ENCODE peak calls at places on chromosomes 11 and 22, in six cellular contexts. Z, W, V, G, Q and C are unnamed samples. For H3K4me1, the result is how much of the 10 kb centered on the place peaks cover.

GRCh38 chr11:81207421-81208054 is 1526.1 kb downstream of the FAM181B start:
- DNase-seq in Z (no peak), W (no peak), V (no peak), G (no peak), Q (peak), C (no peak)

GRCh38 chr11:110430267-110431211 is 791 bp downstream of the FDX1 start:
- DNase-seq in Z (peak), W (peak), V (peak), G (no peak), Q (no peak), C (peak)

GRCh38 chr22:28750471-28750881 is 8.6 kb downstream of the HSCB start:
- DNase-seq in Z (peak), W (no peak), V (no peak), G (no peak), Q (no peak), C (no peak)

GRCh38 chr11:88320149-88320559 is 17.4 kb downstream of the CTSC start:
- DNase-seq in Z (peak), W (no peak), V (no peak), G (no peak), Q (no peak), C (no peak)

GRCh38 chr11:67646535-67647336 is 3.8 kb downstream of the ACY3 start:
- DNase-seq in Z (no peak), W (no peak), V (no peak), G (no peak), Q (peak), C (no peak)

GRCh38 chr11:130897262-130898182 is 18.8 kb downstream of the SNX19 start:
- DNase-seq in Z (peak), W (peak), V (peak), G (peak), Q (peak), C (no peak)

GRCh38 chr11:65334696-65335295 is 1.1 kb downstream of the DPF2 start:
- DNase-seq in Z (peak), W (no peak), V (no peak), G (no peak), Q (no peak), C (no peak)

GRCh38 chr11:93905384-93905783 is 55.0 kb upstream of the VSTM5 start:
- DNase-seq in Z (peak), W (no peak), V (no peak), G (no peak), Q (no peak), C (no peak)

GRCh38 chr11:33694346-33695050 is 6.1 kb downstream of the C11orf91 start:
- DNase-seq in Z (no peak), W (no peak), V (no peak), G (no peak), Q (no peak), C (no peak)

GRCh38 chr11:76830639-76831312 is 29.9 kb upstream of the ACER3 start:
- DNase-seq in Z (peak), W (no peak), V (no peak), G (no peak), Q (no peak), C (no peak)

GRCh38 chr11:85089654-85090053 is 537.5 kb downstream of the DLG2 start:
- DNase-seq in Z (no peak), W (no peak), V (no peak), G (no peak), Q (no peak), C (no peak)

GRCh38 chr11:85088286-85088685 is 538.9 kb downstream of the DLG2 start:
- DNase-seq in Z (peak), W (no peak), V (no peak), G (no peak), Q (no peak), C (no peak)

DNA sequence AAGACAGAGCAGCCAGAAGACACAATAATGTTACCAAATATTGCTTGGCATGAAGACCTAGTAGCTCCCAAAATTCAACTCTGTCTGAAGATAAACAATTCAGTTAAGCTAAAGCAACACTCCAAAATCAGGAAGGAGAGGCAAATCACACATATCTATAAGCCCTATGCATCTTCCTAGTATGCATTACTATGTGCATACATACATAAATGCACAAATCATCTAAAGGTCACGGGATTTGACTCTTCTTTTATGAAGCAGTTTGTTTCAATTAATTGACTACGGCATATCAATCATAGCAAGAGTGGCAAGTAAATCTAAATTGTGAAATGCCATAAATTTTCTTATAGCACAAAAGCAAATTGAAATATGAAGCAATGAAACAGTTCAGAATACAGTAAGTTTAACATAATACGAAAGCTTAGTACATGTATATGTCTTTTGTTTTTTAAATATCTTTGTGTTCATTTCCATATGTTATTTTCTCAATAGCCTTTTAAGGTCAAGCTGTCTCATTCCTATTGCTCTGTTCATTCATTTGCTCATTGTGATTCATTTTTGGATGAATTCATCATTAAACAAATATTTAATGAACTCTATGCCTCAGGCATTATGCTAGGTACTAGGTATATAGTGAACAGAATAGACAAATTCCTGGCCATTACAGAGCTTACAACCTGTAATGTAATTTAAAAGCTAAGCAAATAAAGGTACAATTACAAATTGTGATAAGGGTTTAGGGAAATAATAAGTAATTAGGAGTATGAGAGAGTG is 540.4 kb downstream of the DLG2 start:
- DNase-seq in Z (peak), W (no peak), V (no peak), G (no peak), Q (no peak), C (no peak)
- H3K27ac ChIP-seq in Z (no peak), W (no peak), V (no peak), G (no peak), Q (no peak), C (no peak)

GRCh38 chr11:126414615-126415014 is 59.1 kb downstream of the ST3GAL4 start:
- DNase-seq in Z (no peak), W (peak), V (no peak), G (no peak), Q (peak), C (no peak)

GRCh38 chr11:126415669-126416420 is 60.4 kb downstream of the ST3GAL4 start:
- DNase-seq in Z (no peak), W (peak), V (peak), G (peak), Q (peak), C (no peak)

GRCh38 chr11:126413426-126413825 is 57.9 kb downstream of the ST3GAL4 start:
- DNase-seq in Z (no peak), W (no peak), V (no peak), G (no peak), Q (no peak), C (no peak)

GRCh38 chr11:126415128-126415527 is 59.6 kb downstream of the ST3GAL4 start:
- DNase-seq in Z (peak), W (peak), V (peak), G (peak), Q (peak), C (peak)

GRCh38 chr11:126413843-126414405 is 58.4 kb downstream of the ST3GAL4 start:
- DNase-seq in Z (no peak), W (no peak), V (no peak), G (no peak), Q (no peak), C (no peak)
- H3K4me1 ChIP-seq in Z (under half), W (under half), V (half or more), G (half or more), Q (under half), C (under half)

GRCh38 chr11:118819687-118820086 is 28.7 kb upstream of the DDX6 start:
- DNase-seq in Z (no peak), W (no peak), V (no peak), G (no peak), Q (no peak), C (no peak)

GRCh38 chr11:118818130-118818529 is 27.2 kb upstream of the DDX6 start:
- DNase-seq in Z (no peak), W (no peak), V (no peak), G (no peak), Q (no peak), C (no peak)

GRCh38 chr11:118820412-118821357 is 29.7 kb upstream of the DDX6 start:
- DNase-seq in Z (peak), W (peak), V (peak), G (peak), Q (peak), C (peak)
- H3K4me3 ChIP-seq in Z (no peak), W (no peak), V (no peak), G (no peak), Q (no peak), C (no peak)

GRCh38 chr11:92308366-92308765 is 83.7 kb downstream of the FAT3 start:
- DNase-seq in Z (no peak), W (no peak), V (no peak), G (no peak), Q (no peak), C (no peak)

GRCh38 chr11:92304271-92304670 is 79.7 kb downstream of the FAT3 start:
- DNase-seq in Z (no peak), W (no peak), V (no peak), G (no peak), Q (no peak), C (no peak)

GRCh38 chr11:92302766-92303165 is 78.1 kb downstream of the FAT3 start:
- DNase-seq in Z (peak), W (no peak), V (no peak), G (no peak), Q (no peak), C (no peak)

GRCh38 chr11:92311616-92312449 is 87.2 kb downstream of the FAT3 start:
- DNase-seq in Z (no peak), W (no peak), V (no peak), G (no peak), Q (no peak), C (no peak)

GRCh38 chr11:92306966-92307504 is 82.4 kb downstream of the FAT3 start:
- DNase-seq in Z (peak), W (no peak), V (no peak), G (no peak), Q (no peak), C (no peak)
- H3K27ac ChIP-seq in Z (no peak), W (no peak), V (no peak), G (no peak), Q (no peak), C (no peak)

GRCh38 chr22:46107089-46107664 is 43.1 kb upstream of the PPARA start:
- DNase-seq in Z (no peak), W (peak), V (peak), G (no peak), Q (peak), C (no peak)
- H3K4me1 ChIP-seq in Z (half or more), W (half or more), V (half or more), G (half or more), Q (half or more), C (under half)

DNA sequence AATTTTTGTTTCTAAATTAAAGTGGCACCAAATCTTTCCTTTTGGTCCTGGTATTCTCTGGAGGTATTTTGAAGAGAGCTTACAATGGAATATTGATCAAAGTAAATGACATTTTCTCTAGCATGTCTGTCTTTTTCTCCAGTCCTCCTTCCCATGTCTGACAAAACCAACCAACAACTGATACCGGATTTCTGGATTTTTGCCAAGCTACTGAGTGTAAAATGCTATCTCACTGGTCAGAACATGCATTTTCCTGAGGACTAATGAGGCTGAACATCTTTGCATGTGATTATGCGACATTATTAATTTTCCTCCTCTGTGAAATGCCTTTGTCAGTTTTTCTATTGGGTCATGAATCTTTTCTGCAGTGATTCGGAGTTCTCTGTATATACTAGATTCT is 51.4 kb downstream of the CDON start:
- DNase-seq in Z (no peak), W (no peak), V (no peak), G (no peak), Q (no peak), C (no peak)
- H3K4me3 ChIP-seq in Z (no peak), W (no peak), V (no peak), G (no peak), Q (no peak), C (no peak)

GRCh38 chr11:111439905-111440304 is 60.8 kb upstream of the POU2AF1 start:
- DNase-seq in Z (no peak), W (no peak), V (peak), G (no peak), Q (no peak), C (no peak)
- H3K27ac ChIP-seq in Z (no peak), W (no peak), V (peak), G (no peak), Q (no peak), C (no peak)

GRCh38 chr11:3160252-3161031 is 4.7 kb downstream of the OSBPL5 start:
- DNase-seq in Z (peak), W (peak), V (peak), G (peak), Q (peak), C (peak)
- H3K4me1 ChIP-seq in Z (under half), W (under half), V (half or more), G (half or more), Q (under half), C (under half)

GRCh38 chr11:73141309-73142127 is 600 bp downstream of the FCHSD2 start:
- DNase-seq in Z (peak), W (peak), V (peak), G (peak), Q (peak), C (peak)

GRCh38 chr11:73141031-73141308 is 1.1 kb downstream of the FCHSD2 start:
- DNase-seq in Z (peak), W (no peak), V (no peak), G (no peak), Q (peak), C (peak)

GRCh38 chr11:73137942-73138274 is 4.2 kb downstream of the FCHSD2 start:
- DNase-seq in Z (no peak), W (no peak), V (no peak), G (no peak), Q (no peak), C (no peak)

GRCh38 chr11:73140213-73141030 is 1.7 kb downstream of the FCHSD2 start:
- DNase-seq in Z (peak), W (peak), V (no peak), G (no peak), Q (peak), C (peak)

GRCh38 chr11:73139476-73140198 is 2.5 kb downstream of the FCHSD2 start:
- DNase-seq in Z (peak), W (no peak), V (no peak), G (no peak), Q (no peak), C (no peak)
- H3K4me3 ChIP-seq in Z (peak), W (peak), V (no peak), G (peak), Q (peak), C (peak)

GRCh38 chr11:21411597-21411996 is 742.2 kb downstream of the NELL1 start:
- DNase-seq in Z (no peak), W (no peak), V (no peak), G (no peak), Q (no peak), C (no peak)
- H3K27ac ChIP-seq in Z (no peak), W (no peak), V (no peak), G (no peak), Q (no peak), C (no peak)